ENCODE peak calls at places on chromosomes 6 and 20, in ten cellular contexts. F is ovary, K is sigmoid colon, W is stomach, H is A549, J is H1, M is suprapubic skin, X is tibial nerve, O is GM12878, U is upper lobe of left lung. A is an unnamed sample.

GRCh38 chr6:137776786-137777185 is 90.3 kb upstream of the TNFAIP3 start:
- DNase-seq in M (no peak), H (no peak), W (no peak), K (no peak), X (no peak), J (no peak), O (no peak), F (no peak), U (no peak), A (peak; percentile 92)

GRCh38 chr20:37346232-37346525 is 239 bp downstream of the SRC start:
- DNase-seq in J (no peak), H (no peak), F (no peak), K (no peak), X (no peak), O (no peak), M (peak; percentile 63), W (no peak), U (no peak), A (no peak)

GRCh38 chr20:43916875-43917371 is 2.3 kb downstream of the TOX2 start:
- DNase-seq in W (no peak), M (peak; percentile 49), O (peak; percentile 23), K (no peak), U (no peak), J (no peak), F (no peak), X (no peak), H (no peak), A (no peak)

GRCh38 chr6:149203509-149203908 is 114.0 kb upstream of the TAB2 start:
- DNase-seq in H (no peak), J (no peak), O (no peak), X (no peak), F (no peak), M (no peak), U (no peak), W (no peak), K (no peak), A (no peak)

GRCh38 chr6:159042003-159042823 is 2.6 kb downstream of the TAGAP start:
- DNase-seq in U (no peak), W (peak; percentile 77), M (no peak), K (peak; percentile 75), O (peak; percentile 69), J (peak; percentile 73), F (peak; percentile 62), X (no peak), H (peak; percentile 64), A (peak; percentile 86)

GRCh38 chr6:17600527-17601388 is 656 bp downstream of the FAM8A1 start:
- DNase-seq in K (peak; percentile 79), U (peak; percentile 93), F (peak; percentile 53), O (no peak), X (peak; percentile 17), J (peak; percentile 81), W (peak; percentile 47), M (peak; percentile 75), H (no peak), A (no peak)

GRCh38 chr6:163764565-163764964 is 350.0 kb downstream of the QKI start:
- DNase-seq in K (no peak), X (no peak), H (no peak), U (no peak), W (no peak), F (no peak), J (no peak), M (no peak), O (no peak), A (no peak)

GRCh38 chr20:50120935-50121693 is 8.2 kb upstream of the UBE2V1 start:
- DNase-seq in F (peak; percentile 50), K (peak; percentile 85), U (no peak), O (no peak), X (no peak), J (peak; percentile 66), M (peak; percentile 75), W (peak; percentile 73), H (peak; percentile 79), A (no peak)

GRCh38 chr6:97138581-97138980 is 144.4 kb downstream of the MMS22L start:
- DNase-seq in J (no peak), K (no peak), W (no peak), O (no peak), H (no peak), U (no peak), F (no peak), X (no peak), M (no peak), A (no peak)

GRCh38 chr6:21612067-21612745 is 18.7 kb downstream of the SOX4 start:
- DNase-seq in J (no peak), W (no peak), F (no peak), M (no peak), K (no peak), U (no peak), X (no peak), O (no peak), H (no peak), A (peak; percentile 78)

GRCh38 chr20:19090332-19090731 is 122.1 kb upstream of the SLC24A3 start:
- DNase-seq in O (no peak), U (no peak), W (no peak), F (no peak), J (no peak), X (no peak), K (no peak), H (no peak), M (no peak), A (no peak)

GRCh38 chr6:14453712-14454466 is 336.3 kb downstream of the CD83 start:
- DNase-seq in K (no peak), F (no peak), U (no peak), O (no peak), J (no peak), M (no peak), X (no peak), H (no peak), W (no peak), A (no peak)

GRCh38 chr6:125001684-125002083 is 39.4 kb downstream of the RNF217 start:
- DNase-seq in U (no peak), K (no peak), X (no peak), M (no peak), O (no peak), F (no peak), H (no peak), W (no peak), J (no peak), A (no peak)

GRCh38 chr6:124996411-124996810 is 34.2 kb downstream of the RNF217 start:
- DNase-seq in X (no peak), M (no peak), U (no peak), J (no peak), H (no peak), O (no peak), K (no peak), W (no peak), F (no peak), A (no peak)

GRCh38 chr6:124997196-124997875 is 35.1 kb downstream of the RNF217 start:
- DNase-seq in K (no peak), W (no peak), M (no peak), F (no peak), J (no peak), O (no peak), H (no peak), X (no peak), U (no peak), A (no peak)

GRCh38 chr6:125002090-125002741 is 40.0 kb downstream of the RNF217 start:
- DNase-seq in K (no peak), H (no peak), M (no peak), U (no peak), O (no peak), F (no peak), W (no peak), J (no peak), X (no peak), A (no peak)

DNA sequence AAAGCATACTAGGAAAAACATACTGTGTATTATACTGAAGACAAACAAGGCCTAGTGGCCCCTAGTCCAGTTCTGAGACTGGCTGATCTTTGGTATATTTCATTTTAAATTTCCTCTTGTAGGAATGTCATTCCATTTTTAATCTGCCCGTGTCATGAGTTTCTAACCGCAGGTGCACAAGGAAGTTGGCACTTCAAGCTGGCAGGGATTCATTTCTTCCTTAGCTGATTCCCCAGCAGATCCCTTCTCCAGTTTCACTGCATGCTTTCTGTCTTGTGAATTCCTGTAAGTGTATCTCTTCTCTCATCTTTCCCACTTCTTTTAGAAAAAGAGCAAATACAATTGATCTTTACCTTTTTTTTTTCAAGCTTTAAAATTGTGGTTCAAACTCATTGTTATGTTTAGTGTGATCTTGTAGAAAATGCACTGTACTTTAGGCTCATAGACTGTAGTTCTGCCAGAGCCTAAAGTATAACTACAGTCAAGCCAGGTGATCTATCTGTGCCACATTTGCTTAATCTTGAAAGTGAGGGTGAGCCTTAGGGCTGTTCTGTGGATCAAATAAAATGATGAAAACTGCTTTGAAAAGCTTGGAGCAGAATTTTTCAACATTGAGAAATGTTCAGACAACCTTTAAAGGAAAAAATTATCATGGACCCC is 37.0 kb downstream of the RNF217 start:
- DNase-seq in U (no peak), J (no peak), W (peak; percentile 74), H (no peak), K (no peak), F (no peak), O (no peak), M (no peak), X (no peak), A (no peak)
- TF ChIP-seq EP300 in U (no peak), J (no peak), W (no peak), H (no peak), K (no peak), F (no peak), O (no peak), M (no peak), X (no peak), A (no peak)

GRCh38 chr20:12316794-12317193 is 399.1 kb downstream of the BTBD3 start:
- DNase-seq in X (no peak), J (no peak), H (no peak), M (no peak), O (no peak), K (no peak), W (no peak), F (no peak), U (no peak), A (no peak)
- TF ChIP-seq CTCF in X (no peak), J (no peak), H (no peak), M (no peak), O (no peak), K (no peak), W (no peak), F (no peak), U (no peak), A (no peak)

DNA sequence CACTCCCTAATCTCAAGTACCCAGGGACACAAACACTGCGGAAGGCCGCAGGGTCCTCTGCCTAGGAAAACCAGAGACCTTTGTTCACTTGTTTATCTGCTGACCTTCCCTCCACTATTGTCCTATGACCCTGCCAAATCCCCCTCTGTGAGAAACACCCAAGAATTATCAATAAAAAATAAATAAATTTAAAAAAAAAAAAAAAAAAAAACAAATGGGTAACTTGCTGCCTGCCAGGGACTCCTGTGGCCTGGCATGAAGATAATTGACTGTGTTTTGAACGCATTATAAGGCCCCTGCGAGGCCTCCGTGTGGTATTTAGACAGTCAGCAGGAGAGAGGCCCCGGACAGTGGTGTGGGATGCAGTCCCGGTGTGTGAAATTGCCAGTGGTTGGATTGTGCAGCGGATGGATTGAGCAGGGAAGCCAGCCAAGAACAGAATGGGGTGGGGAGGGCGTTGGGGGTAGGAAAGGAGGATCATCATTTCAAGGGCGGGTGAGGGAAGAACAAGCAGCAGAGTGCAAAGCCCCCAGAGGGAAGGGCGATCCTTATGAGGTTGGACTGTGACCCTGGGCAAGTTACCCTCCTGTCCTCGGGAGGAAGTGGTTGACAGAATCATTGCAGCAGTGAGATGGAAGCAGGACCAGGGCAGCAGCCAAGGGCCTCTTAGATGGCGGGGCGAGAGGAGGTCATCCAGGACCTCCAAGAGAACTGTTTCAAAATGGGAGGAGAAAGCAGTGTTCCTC is 43.3 kb downstream of the PPARD start:
- DNase-seq in O (no peak), H (no peak), U (no peak), M (no peak), X (peak; percentile 18), F (peak; percentile 63), W (no peak), J (no peak), K (peak; percentile 71), A (no peak)
- TF ChIP-seq EP300 in O (no peak), H (no peak), U (no peak), M (no peak), X (no peak), F (no peak), W (no peak), J (no peak), K (no peak), A (no peak)

GRCh38 chr6:106370639-106371038 is 10.1 kb downstream of the CRYBG1 start:
- DNase-seq in X (no peak), M (no peak), O (no peak), K (no peak), U (no peak), H (no peak), F (no peak), W (no peak), J (no peak), A (no peak)
- TF ChIP-seq CTCF in X (no peak), M (no peak), O (no peak), K (no peak), U (no peak), H (no peak), F (no peak), W (no peak), J (no peak), A (no peak)

A was measured in esophagus muscularis mucosa.